ENCODE peak calls at places on chromosomes 1 and 21, in ten cellular contexts. B is small intestine; E is HTR-8/SVneo; X is H7; D is H4; G is IMR-90; W is activated naive CD4-positive, alpha-beta T cell treated with anti-CD3 and anti-CD28 coated beads, Interleukin-2, amount 10 ng/mL, durations not matched to agents 7 days and 5 days; J is ecto neural progenitor cell; C is ELR; Z is HS-5. Q is an unnamed sample.

GRCh38 chr1:70608815-70609214 is 197.7 kb downstream of the CTH start:
- DNase-seq in E (no peak), B (no peak), D (no peak), G (no peak), Z (no peak), J (no peak), X (no peak), W (no peak), C (no peak), Q (no peak)

GRCh38 chr1:170461762-170462384 is 70.1 kb upstream of the GORAB start:
- DNase-seq in D (peak), Z (no peak), X (no peak), J (no peak), G (peak), B (no peak), W (no peak), E (no peak), C (peak), Q (no peak)

GRCh38 chr1:31920986-31921385 is 17.2 kb downstream of the PTP4A2 start:
- DNase-seq in B (no peak), X (no peak), D (no peak), W (no peak), G (no peak), Z (no peak), E (no peak), J (no peak), C (no peak), Q (no peak)

GRCh38 chr1:166978795-166979194 is 3.5 kb upstream of the ILDR2 start:
- DNase-seq in W (no peak), D (no peak), C (no peak), G (no peak), X (no peak), E (no peak), J (no peak), B (no peak), Z (no peak), Q (no peak)

GRCh38 chr1:214990619-214991018 is 91.9 kb upstream of the KCNK2 start:
- DNase-seq in W (no peak), C (peak), G (peak), J (no peak), X (no peak), E (peak), Z (peak), B (no peak), D (no peak), Q (no peak)

GRCh38 chr1:115217150-115218033 is 120.7 kb downstream of the NGF start:
- DNase-seq in W (no peak), J (no peak), D (no peak), C (no peak), Z (no peak), B (no peak), X (no peak), E (no peak), G (no peak), Q (no peak)

GRCh38 chr1:172450524-172450885 is 6.6 kb upstream of the PIGC start:
- DNase-seq in X (no peak), W (peak), Z (no peak), E (no peak), J (no peak), G (no peak), C (no peak), B (peak), D (no peak), Q (no peak)

GRCh38 chr1:3687509-3687908 is 35.2 kb downstream of the TP73 start:
- DNase-seq in Z (no peak), J (no peak), E (no peak), G (no peak), B (no peak), X (peak), W (no peak), D (no peak), C (no peak), Q (no peak)

GRCh38 chr1:67726224-67726623 is 41.2 kb downstream of the GADD45A start:
- DNase-seq in G (peak), X (no peak), B (no peak), E (no peak), C (peak), J (no peak), D (no peak), W (no peak), Z (peak), Q (no peak)

GRCh38 chr1:182080955-182081582 is 19.6 kb upstream of the ZNF648 start:
- DNase-seq in X (peak), Z (no peak), C (peak), G (peak), E (peak), B (peak), D (peak), W (peak), J (no peak), Q (peak)

GRCh38 chr1:165441166-165441955 is 3.6 kb downstream of the RXRG start:
- DNase-seq in Z (no peak), W (no peak), D (no peak), J (no peak), C (no peak), E (no peak), G (no peak), X (no peak), B (no peak), Q (no peak)

GRCh38 chr1:230308039-230308438 is 118.1 kb downstream of the PGBD5 start:
- DNase-seq in X (no peak), C (peak), G (peak), B (peak), W (no peak), Z (peak), J (no peak), E (peak), D (peak), Q (peak)

GRCh38 chr1:32972814-32973428 is 8.3 kb upstream of the RNF19B start:
- DNase-seq in W (peak), E (peak), Z (no peak), D (no peak), J (peak), B (peak), G (peak), C (peak), X (peak), Q (no peak)

GRCh38 chr1:244834596-244835275 is 722 bp upstream of the COX20 start:
- DNase-seq in G (peak), D (peak), J (peak), E (peak), Z (peak), C (peak), X (peak), W (peak), B (peak), Q (peak)

GRCh38 chr1:63319069-63320023 is 3.0 kb upstream of the FOXD3 start:
- DNase-seq in X (peak), Z (no peak), G (no peak), D (no peak), B (no peak), W (no peak), C (no peak), J (peak), E (no peak), Q (peak)

GRCh38 chr1:41532206-41532975 is 47.9 kb upstream of the EDN2 start:
- DNase-seq in C (no peak), X (no peak), G (no peak), B (no peak), W (no peak), Z (no peak), E (no peak), D (no peak), J (no peak), Q (no peak)

GRCh38 chr1:115832651-115833050 is 8.3 kb downstream of the NHLH2 start:
- DNase-seq in C (peak), X (no peak), G (no peak), J (no peak), W (no peak), E (no peak), D (peak), Z (no peak), B (no peak), Q (no peak)

GRCh38 chr1:37795340-37796110 is 1.9 kb downstream of the MANEAL start:
- DNase-seq in G (peak), C (no peak), W (peak), Z (no peak), E (no peak), B (peak), X (peak), J (peak), D (no peak), Q (peak)

GRCh38 chr1:227127891-227128290 is 187.8 kb downstream of the COQ8A start:
- DNase-seq in J (no peak), X (no peak), C (no peak), D (no peak), B (no peak), G (no peak), E (no peak), Z (no peak), W (no peak), Q (no peak)

GRCh38 chr1:40635763-40636500 is 29.6 kb downstream of the RIMS3 start:
- DNase-seq in D (no peak), B (no peak), E (no peak), G (no peak), J (no peak), Z (no peak), C (no peak), X (no peak), W (no peak), Q (no peak)

GRCh38 chr1:31788825-31789256 is 24.7 kb upstream of the ADGRB2 start:
- DNase-seq in Z (peak), G (peak), D (peak), B (no peak), X (no peak), E (peak), J (no peak), C (no peak), W (no peak), Q (no peak)

GRCh38 chr1:14296795-14297194 is 301.7 kb upstream of the KAZN start:
- DNase-seq in J (no peak), D (peak), C (no peak), X (no peak), B (no peak), W (no peak), Z (peak), G (peak), E (no peak), Q (no peak)

GRCh38 chr1:177351361-177352108 is 180.8 kb downstream of the BRINP2 start:
- DNase-seq in W (no peak), E (no peak), X (no peak), J (peak), D (no peak), G (no peak), C (no peak), B (peak), Z (no peak), Q (no peak)

GRCh38 chr1:22774483-22775182 is 64.0 kb downstream of the EPHB2 start:
- DNase-seq in X (no peak), D (no peak), W (no peak), J (no peak), Z (no peak), E (no peak), B (no peak), C (no peak), G (no peak), Q (no peak)

GRCh38 chr1:44919387-44919786 is 67.0 kb downstream of the EIF2B3 start:
- DNase-seq in E (no peak), G (no peak), Z (no peak), X (no peak), D (no peak), J (no peak), W (no peak), B (no peak), C (no peak), Q (no peak)

GRCh38 chr1:229309684-229310083 is 33.2 kb downstream of the CCSAP start:
- DNase-seq in G (no peak), D (no peak), C (no peak), W (no peak), B (no peak), Z (no peak), J (no peak), X (no peak), E (no peak), Q (no peak)

GRCh38 chr1:182702826-182703524 is 18.6 kb upstream of the RGS8 start:
- DNase-seq in Z (no peak), B (no peak), D (no peak), J (no peak), G (no peak), E (no peak), X (no peak), C (no peak), W (no peak), Q (no peak)

GRCh38 chr1:41740630-41741239 is 178.0 kb downstream of the HIVEP3 start:
- DNase-seq in B (no peak), X (no peak), J (no peak), D (no peak), E (no peak), C (no peak), Z (no peak), W (peak), G (no peak), Q (no peak)

GRCh38 chr1:43238104-43238503 is 31.7 kb upstream of the TMEM125 start:
- DNase-seq in J (peak), W (peak), Z (no peak), C (peak), X (peak), E (peak), D (peak), G (peak), B (peak), Q (peak)

GRCh38 chr1:116951175-116951935 is 41.6 kb downstream of the PTGFRN start:
- DNase-seq in X (no peak), Z (no peak), C (peak), J (no peak), B (no peak), E (no peak), G (peak), W (no peak), D (no peak), Q (no peak)

GRCh38 chr1:8818325-8818775 is 910 bp upstream of the RERE start:
- DNase-seq in J (no peak), X (no peak), G (peak), W (no peak), B (peak), C (peak), Z (peak), E (no peak), D (peak), Q (peak)

GRCh38 chr1:150221552-150221951 is 14.4 kb downstream of the ANP32E start:
- DNase-seq in E (no peak), B (peak), J (no peak), C (peak), W (no peak), G (peak), D (no peak), X (no peak), Z (no peak), Q (peak)

GRCh38 chr1:58249729-58250586 is 296.6 kb downstream of the OMA1 start:
- DNase-seq in J (peak), D (no peak), C (peak), W (peak), G (peak), E (peak), Z (no peak), B (no peak), X (peak), Q (peak)

GRCh38 chr21:31395268-31395667 is 51.2 kb upstream of the TIAM1 start:
- DNase-seq in W (no peak), X (no peak), Z (no peak), C (no peak), E (no peak), B (no peak), D (no peak), J (no peak), G (no peak), Q (no peak)